ENCODE peak calls at places on chromosome 15, in five cellular contexts. M is Daoy, Y is hypothalamus, F is NCI-H510A, E is GM23248. B is an unnamed sample.

GRCh38 chr15:31360158-31360561 is 33.5 kb downstream of the KLF13 start:
- DNase-seq in M (no peak), Y (no peak), F (no peak), E (no peak), B (no peak)

GRCh38 chr15:63506537-63507035 is 2.2 kb downstream of the USP3 start:
- DNase-seq in M (no peak), Y (no peak), F (no peak), E (peak; percentile 54), B (no peak)

GRCh38 chr15:96052572-96053038 is 277.9 kb upstream of the NR2F2 start:
- DNase-seq in M (no peak), Y (no peak), F (no peak), E (no peak), B (no peak)

GRCh38 chr15:27418729-27419128 is 447.7 kb downstream of the GABRG3 start:
- DNase-seq in M (no peak), Y (peak; percentile 38), F (peak; percentile 15), E (peak; percentile 3), B (no peak)

GRCh38 chr15:92667291-92667904 is 11.8 kb upstream of the FAM174B start:
- DNase-seq in M (peak; percentile 14), Y (no peak), F (peak; percentile 76), E (no peak), B (peak; percentile 63)

GRCh38 chr15:85821545-85821944 is 26.8 kb upstream of the KLHL25 start:
- DNase-seq in M (no peak), Y (no peak), F (no peak), E (no peak), B (no peak)

GRCh38 chr15:36605626-36606263 is 26.3 kb downstream of the CDIN1 start:
- DNase-seq in M (no peak), Y (no peak), F (no peak), E (no peak), B (peak; percentile 12)

GRCh38 chr15:41992151-41992802 is 19.9 kb upstream of the EHD4 start:
- DNase-seq in M (no peak), Y (no peak), F (no peak), E (no peak), B (no peak)

GRCh38 chr15:69855601-69856000 is 242.1 kb downstream of the TLE3 start:
- DNase-seq in M (peak; percentile 67), Y (no peak), F (no peak), E (no peak), B (no peak)

GRCh38 chr15:77481670-77482069 is 61.0 kb downstream of the HMG20A start:
- DNase-seq in M (peak; percentile 42), Y (no peak), F (no peak), E (peak; percentile 69), B (no peak)

GRCh38 chr15:57570340-57570739 is 21.4 kb upstream of the MYZAP start:
- DNase-seq in M (no peak), Y (no peak), F (no peak), E (no peak), B (no peak)

GRCh38 chr15:47331796-47332480 is 385.4 kb upstream of the SEMA6D start:
- DNase-seq in M (no peak), Y (no peak), F (no peak), E (peak; percentile 22), B (no peak)

GRCh38 chr15:85588657-85589056 is 206.1 kb downstream of the KLHL25 start:
- DNase-seq in M (no peak), Y (no peak), F (no peak), E (peak; percentile 65), B (no peak)

GRCh38 chr15:77696006-77696631 is 63.4 kb upstream of the LINGO1 start:
- DNase-seq in M (no peak), Y (no peak), F (no peak), E (no peak), B (no peak)

GRCh38 chr15:33565099-33565498 is 254.3 kb downstream of the RYR3 start:
- DNase-seq in M (peak; percentile 48), Y (no peak), F (no peak), E (peak; percentile 20), B (no peak)

GRCh38 chr15:98874773-98875172 is 132.8 kb downstream of the PGPEP1L start:
- DNase-seq in M (no peak), Y (no peak), F (no peak), E (no peak), B (no peak)

GRCh38 chr15:61519296-61519695 is 290.2 kb upstream of the RORA start:
- DNase-seq in M (no peak), Y (no peak), F (no peak), E (no peak), B (no peak)

GRCh38 chr15:84649706-84650105 is 4.4 kb downstream of the WDR73 start:
- DNase-seq in M (no peak), Y (no peak), F (no peak), E (peak; percentile 52), B (no peak)

GRCh38 chr15:56735589-56735988 is 2.3 kb upstream of the ZNF280D start:
- DNase-seq in M (no peak), Y (no peak), F (no peak), E (no peak), B (no peak)

GRCh38 chr15:73050561-73051297 is 1.5 kb upstream of the NEO1 start:
- DNase-seq in M (no peak), Y (no peak), F (no peak), E (no peak), B (no peak)

GRCh38 chr15:72110355-72110754 is 7.6 kb downstream of the MYO9A start:
- DNase-seq in M (no peak), Y (no peak), F (no peak), E (no peak), B (no peak)

GRCh38 chr15:98896802-98897732 is 110.5 kb downstream of the PGPEP1L start:
- DNase-seq in M (peak; percentile 96), Y (no peak), F (no peak), E (peak; percentile 98), B (no peak)

GRCh38 chr15:30044377-30044776 is 38.4 kb upstream of the GOLGA8J start:
- DNase-seq in M (no peak), Y (no peak), F (no peak), E (no peak), B (no peak)

GRCh38 chr15:70627734-70628541 is 135.4 kb downstream of the UACA start:
- DNase-seq in M (peak; percentile 73), Y (no peak), F (no peak), E (peak; percentile 83), B (no peak)

B was measured in NCI-H187.